ENCODE peak calls at places on chromosome 1, in nine cellular contexts. R is heart right ventricle, X is AG08396, W is Panc1, S is AG08395, D is GM04504, U is nephron progenitor cell, C is pancreas, O is epithelial cell of esophagus. I is an unnamed sample.

GRCh38 chr1:168159251-168159650 is 19.5 kb upstream of the TIPRL start:
- DNase-seq in R (no peak), X (no peak), W (no peak), S (no peak), D (no peak), U (no peak), C (no peak), O (no peak), I (no peak)

GRCh38 chr1:205664399-205665108 is 15.8 kb downstream of the SLC45A3 start:
- DNase-seq in R (no peak), X (no peak), W (no peak), S (no peak), D (no peak), U (no peak), C (no peak), O (peak; percentile 69), I (no peak)

GRCh38 chr1:230175839-230176238 is 108.8 kb downstream of the GALNT2 start:
- DNase-seq in R (no peak), X (no peak), W (no peak), S (no peak), D (no peak), U (no peak), C (no peak), O (no peak), I (no peak)

GRCh38 chr1:145879775-145880174 is 5.9 kb downstream of the ANKRD35 start:
- DNase-seq in R (no peak), X (no peak), W (no peak), S (no peak), D (no peak), U (no peak), C (no peak), O (peak; percentile 36), I (no peak)

GRCh38 chr1:33050221-33051076 is 13.8 kb upstream of the AK2 start:
- DNase-seq in R (no peak), X (peak; percentile 37), W (peak; percentile 41), S (peak; percentile 21), D (peak; percentile 77), U (no peak), C (no peak), O (peak; percentile 90), I (no peak)

GRCh38 chr1:10795305-10796021 is 983 bp downstream of the CASZ1 start:
- DNase-seq in R (no peak), X (peak; percentile 26), W (no peak), S (no peak), D (no peak), U (peak; percentile 44), C (peak; percentile 68), O (peak; percentile 44), I (no peak)

GRCh38 chr1:86466986-86467385 is 1.7 kb upstream of the CLCA1 start:
- DNase-seq in R (no peak), X (no peak), W (no peak), S (peak; percentile 30), D (no peak), U (no peak), C (no peak), O (peak; percentile 59), I (no peak)

GRCh38 chr1:3391711-3392110 is 62.8 kb upstream of the ARHGEF16 start:
- DNase-seq in R (no peak), X (no peak), W (no peak), S (no peak), D (no peak), U (peak; percentile 50), C (no peak), O (no peak), I (no peak)

GRCh38 chr1:167722152-167722869 is 529 bp downstream of the MPZL1 start:
- DNase-seq in R (no peak), X (peak; percentile 53), W (no peak), S (peak; percentile 47), D (no peak), U (peak; percentile 72), C (peak; percentile 74), O (peak; percentile 66), I (peak; percentile 70)

GRCh38 chr1:41936107-41936506 is 17.4 kb upstream of the HIVEP3 start:
- DNase-seq in R (no peak), X (no peak), W (no peak), S (peak; percentile 17), D (no peak), U (no peak), C (no peak), O (peak; percentile 55), I (no peak)

GRCh38 chr1:150546294-150546937 is 2.8 kb upstream of the ADAMTSL4 start:
- DNase-seq in R (no peak), X (no peak), W (no peak), S (no peak), D (no peak), U (no peak), C (no peak), O (no peak), I (no peak)

GRCh38 chr1:114377356-114377755 is 133.6 kb downstream of the TRIM33 start:
- DNase-seq in R (no peak), X (no peak), W (no peak), S (no peak), D (no peak), U (no peak), C (no peak), O (no peak), I (no peak)

GRCh38 chr1:7301346-7301993 is 469.6 kb upstream of the VAMP3 start:
- DNase-seq in R (no peak), X (no peak), W (no peak), S (no peak), D (no peak), U (peak; percentile 25), C (no peak), O (no peak), I (no peak)

GRCh38 chr1:50332941-50333594 is 90.2 kb downstream of the DMRTA2 start:
- DNase-seq in R (peak; percentile 73), X (peak; percentile 87), W (no peak), S (peak; percentile 65), D (peak; percentile 6), U (peak; percentile 84), C (peak; percentile 92), O (peak; percentile 53), I (peak; percentile 84)